ENCODE peak calls at places on chromosome 6, in seven cellular contexts. Q is A549, V is GM12878, E is H1, O is HepG2, A is IMR-90, B is K562. Z is an unnamed sample.

GRCh38 chr6:18501313-18502013 is 114.3 kb downstream of the RNF144B start:
- DNase-seq in Q (no peak), B (no peak), O (no peak), A (peak; percentile 91), E (no peak), V (no peak), Z (no peak)

GRCh38 chr6:108174371-108175175 is 8.8 kb downstream of the NR2E1 start:
- DNase-seq in V (no peak), B (no peak), Q (no peak), E (no peak), O (no peak), A (peak; percentile 44), Z (peak; percentile 16)

GRCh38 chr6:34132486-34133185 is 13.3 kb downstream of the GRM4 start:
- DNase-seq in E (no peak), V (no peak), Q (peak; percentile 21), A (peak; percentile 23), O (peak; percentile 17), B (peak; percentile 86), Z (no peak)

GRCh38 chr6:168032383-168032760 is 34.9 kb downstream of the KIF25 start:
- DNase-seq in B (no peak), E (no peak), A (peak; percentile 86), V (no peak), Q (no peak), O (no peak), Z (no peak)

GRCh38 chr6:143806282-143807102 is 36.6 kb upstream of the LTV1 start:
- DNase-seq in Q (no peak), B (peak; percentile 76), O (no peak), E (no peak), A (peak; percentile 88), V (no peak), Z (no peak)

GRCh38 chr6:81487489-81487888 is 265.0 kb downstream of the TENT5A start:
- DNase-seq in Q (no peak), B (peak; percentile 7), V (no peak), E (no peak), O (no peak), A (peak; percentile 62), Z (no peak)

GRCh38 chr6:7154341-7155139 is 46.8 kb downstream of the RREB1 start:
- DNase-seq in V (peak; percentile 80), E (no peak), A (no peak), Q (no peak), B (no peak), O (no peak), Z (no peak)

GRCh38 chr6:169976301-169977081 is 225.1 kb downstream of the ERMARD start:
- DNase-seq in V (no peak), A (no peak), O (no peak), E (no peak), B (no peak), Q (no peak), Z (no peak)

GRCh38 chr6:45619994-45620471 is 242.3 kb upstream of the SUPT3H start:
- DNase-seq in B (no peak), O (no peak), E (no peak), V (no peak), A (peak; percentile 63), Q (no peak), Z (no peak)

GRCh38 chr6:27891300-27891913 is 20.8 kb downstream of the OR2B2 start:
- DNase-seq in E (no peak), Q (no peak), V (no peak), O (no peak), A (no peak), B (no peak), Z (no peak)

GRCh38 chr6:39724787-39725631 is at the start of gene KIF6:
- DNase-seq in O (peak; percentile 90), B (peak; percentile 97), A (peak; percentile 73), Q (peak; percentile 79), E (peak; percentile 89), V (peak; percentile 57), Z (peak; percentile 98)

GRCh38 chr6:146041282-146041681 is 12.4 kb downstream of the GRM1 start:
- DNase-seq in O (peak; percentile 33), E (peak; percentile 39), B (no peak), A (no peak), Q (no peak), V (no peak), Z (no peak)

GRCh38 chr6:36445651-36446050 is 2.9 kb downstream of the KCTD20 start:
- DNase-seq in V (no peak), A (no peak), Q (no peak), E (no peak), B (no peak), O (no peak), Z (no peak)

GRCh38 chr6:36442671-36443497 is at the start of the genes KCTD20 and PXT1:
- DNase-seq in V (peak; percentile 48), A (peak; percentile 88), Q (peak; percentile 75), E (no peak), B (peak; percentile 97), O (peak; percentile 86), Z (peak; percentile 94)

GRCh38 chr6:36443498-36443844 is 671 bp downstream of the KCTD20 start:
- DNase-seq in V (no peak), A (no peak), E (no peak), B (no peak), Q (no peak), O (no peak), Z (no peak)

GRCh38 chr6:36444470-36444869 is 1.7 kb downstream of the KCTD20 start:
- DNase-seq in A (peak; percentile 86), B (no peak), O (no peak), Q (no peak), E (no peak), V (no peak), Z (no peak)

DNA sequence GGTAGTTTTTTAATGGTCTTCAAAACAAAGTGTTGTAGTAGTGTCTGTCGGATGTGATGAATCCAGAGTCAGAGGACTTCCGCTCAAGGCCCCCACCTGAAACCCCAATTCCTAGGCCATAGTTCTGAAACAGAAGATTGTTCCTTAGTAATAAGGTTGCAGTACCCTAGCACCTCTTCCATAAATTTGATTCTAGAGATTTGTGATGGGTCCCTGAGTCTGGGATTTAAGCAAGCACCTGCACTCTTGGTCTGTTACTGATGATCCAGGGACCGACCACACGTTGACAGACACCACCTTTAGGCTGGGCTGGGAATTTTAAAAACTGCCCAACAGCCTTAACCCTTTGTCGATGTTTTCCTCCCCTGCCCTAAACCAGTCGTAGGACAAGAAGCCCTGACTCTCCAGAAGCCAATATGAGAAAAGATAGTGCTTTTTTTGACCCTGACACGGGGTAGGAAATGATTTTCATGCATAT is 1.2 kb downstream of the KCTD20 start:
- DNase-seq in B (peak; percentile 45), O (peak; percentile 48), Q (peak; percentile 56), A (peak; percentile 31), E (no peak), V (no peak), Z (peak; percentile 63)
- TF ChIP-seq USF2 in B (no peak), O (no peak), Q (no peak), A (no peak), E (no peak), V (no peak), Z (no peak)

GRCh38 chr6:68339488-68339887 is 295.6 kb upstream of the ADGRB3 start:
- DNase-seq in B (no peak), O (no peak), E (no peak), A (no peak), Q (no peak), V (no peak), Z (no peak)

DNA sequence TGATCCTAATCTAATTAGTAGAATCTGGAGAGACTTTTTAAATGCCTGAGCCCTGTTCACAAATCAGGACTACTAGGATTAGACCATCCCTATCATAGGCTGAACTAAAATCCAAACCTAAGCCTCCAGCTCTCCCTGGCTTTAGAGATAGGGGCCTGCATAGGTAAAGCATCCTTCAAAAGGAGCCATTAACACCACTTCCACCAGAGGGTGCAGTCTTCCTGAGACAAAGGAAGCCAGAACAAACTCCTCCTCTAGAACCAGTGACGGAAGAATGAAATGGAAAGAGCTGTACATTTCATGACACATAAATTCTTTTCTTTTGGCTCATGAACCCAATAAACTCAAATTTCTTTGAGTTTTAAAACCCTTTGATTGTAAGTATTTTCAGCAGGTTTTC is 291.2 kb upstream of the ADGRB3 start:
- DNase-seq in E (peak; percentile 13), A (peak; percentile 0), V (no peak), Q (peak; percentile 1), O (peak; percentile 26), B (peak; percentile 53), Z (peak; percentile 5)
- TF ChIP-seq RAD21 in E (peak; percentile 85), A (no peak), V (peak; percentile 51), Q (peak; percentile 16), O (no peak), B (peak; percentile 88), Z (peak; percentile 70)

DNA sequence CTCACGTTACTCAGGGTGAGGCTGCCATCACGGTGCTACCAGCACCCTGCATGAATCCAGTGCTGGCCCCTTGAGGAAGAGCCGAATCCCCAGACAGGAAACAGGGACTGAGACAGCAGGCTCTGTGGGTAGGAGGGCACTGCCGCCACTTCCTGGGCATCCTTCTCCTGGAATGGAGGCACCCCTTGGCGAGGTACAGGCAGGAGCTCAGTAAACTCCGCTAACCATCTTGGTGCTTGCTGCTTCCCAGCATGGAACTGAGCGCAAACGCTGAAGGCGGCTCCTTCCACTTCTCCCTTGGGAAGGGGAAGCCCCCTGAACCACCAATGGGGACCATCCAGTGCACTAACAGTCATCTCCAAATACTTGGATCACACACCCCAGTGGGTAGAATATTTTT is 13.5 kb upstream of the CCDC167 start:
- DNase-seq in Q (no peak), E (no peak), O (no peak), B (no peak), V (no peak), A (no peak), Z (no peak)
- TF ChIP-seq USF2 in Q (no peak), E (no peak), O (no peak), B (no peak), V (no peak), A (no peak), Z (no peak)

GRCh38 chr6:11411592-11411991 is 126.0 kb upstream of the TMEM170B start:
- DNase-seq in E (no peak), V (no peak), O (no peak), Q (no peak), B (no peak), A (no peak), Z (no peak)

GRCh38 chr6:11412616-11413015 is 124.9 kb upstream of the TMEM170B start:
- DNase-seq in Q (no peak), E (no peak), A (no peak), V (no peak), B (no peak), O (no peak), Z (no peak)

GRCh38 chr6:11413112-11413687 is 124.3 kb upstream of the TMEM170B start:
- DNase-seq in E (no peak), Q (no peak), V (no peak), A (no peak), B (no peak), O (no peak), Z (no peak)

GRCh38 chr6:11412011-11412424 is 125.5 kb upstream of the TMEM170B start:
- DNase-seq in O (no peak), Q (no peak), V (no peak), A (peak; percentile 38), E (no peak), B (no peak), Z (no peak)

DNA sequence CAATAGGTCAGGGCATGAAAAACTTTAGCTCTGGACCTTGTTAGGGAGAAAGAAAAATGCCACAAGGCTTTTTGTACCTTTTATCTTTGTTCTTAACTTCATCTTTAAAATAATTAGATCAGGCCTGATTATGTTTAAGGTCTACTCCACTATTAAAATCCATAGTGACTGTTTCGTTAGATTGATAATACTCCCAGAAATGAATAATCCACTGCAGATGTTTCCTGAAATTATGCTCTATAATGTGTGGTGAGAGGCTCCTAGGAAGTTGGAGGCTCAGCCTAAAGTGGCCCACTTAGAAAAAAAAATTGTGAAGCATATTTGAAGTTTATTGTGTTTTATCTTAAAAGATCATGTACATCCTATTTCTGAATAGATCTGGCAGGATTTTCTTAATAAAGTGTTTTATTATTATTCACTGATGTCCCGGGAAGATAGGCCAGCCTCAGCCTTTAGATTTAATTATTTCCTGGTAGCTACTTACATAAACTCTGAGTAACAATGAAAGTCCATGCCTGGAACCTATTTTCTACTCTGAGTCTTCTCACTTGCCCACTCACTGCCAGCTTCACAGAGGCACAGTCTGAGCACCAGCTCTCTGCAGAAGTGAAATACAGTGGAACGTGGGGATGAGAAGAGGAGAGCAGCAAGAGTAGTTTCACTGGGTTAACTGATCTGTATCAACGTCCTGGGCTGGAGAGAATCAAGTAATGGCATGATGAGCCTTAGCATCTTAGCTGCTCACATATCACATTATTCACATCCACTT is 126.8 kb upstream of the TMEM170B start:
- DNase-seq in B (no peak), O (no peak), A (no peak), E (no peak), V (peak; percentile 69), Q (no peak), Z (peak; percentile 56)
- TF ChIP-seq RAD21 in B (no peak), O (no peak), A (no peak), E (no peak), V (no peak), Q (no peak), Z (no peak)

Z was measured in SK-N-SH.